ENCODE peak calls at places on chromosome 9, in four cellular contexts. B is uterus, O is brain microvascular endothelial cell, Q is psoas muscle. C is an unnamed sample.

GRCh38 chr9:116959775-116960174 is 272.7 kb downstream of the TRIM32 start:
- DNase-seq in B (no peak), O (no peak), Q (no peak), C (peak; percentile 19)

GRCh38 chr9:120925535-120926396 is 830 bp downstream of the TRAF1 start:
- DNase-seq in B (no peak), O (peak; percentile 92), Q (no peak), C (no peak)

GRCh38 chr9:28050046-28050445 is 476.8 kb upstream of the C9orf72 start:
- DNase-seq in Q (no peak), O (no peak), B (no peak), C (no peak)

GRCh38 chr9:19161257-19162025 is 34.1 kb upstream of the PLIN2 start:
- DNase-seq in Q (no peak), B (peak; percentile 60), O (peak; percentile 91), C (peak; percentile 43)

GRCh38 chr9:93091056-93091452 is 5.0 kb upstream of the CARD19 start:
- DNase-seq in O (no peak), Q (no peak), B (peak; percentile 8), C (no peak)

GRCh38 chr9:87310827-87311564 is 186.7 kb upstream of the DAPK1 start:
- DNase-seq in O (no peak), B (no peak), Q (no peak), C (no peak)

GRCh38 chr9:124779368-124780059 is 2.6 kb downstream of the OLFML2A start:
- DNase-seq in O (peak; percentile 93), Q (peak; percentile 37), B (peak; percentile 59), C (peak; percentile 58)

GRCh38 chr9:114906922-114907571 is 23.3 kb downstream of the TNFSF8 start:
- DNase-seq in B (no peak), Q (no peak), O (no peak), C (peak; percentile 63)

GRCh38 chr9:132584616-132585560 is 2.5 kb downstream of the BARHL1 start:
- DNase-seq in O (no peak), B (no peak), Q (peak; percentile 26), C (no peak)

GRCh38 chr9:27337833-27338526 is 41.0 kb upstream of the EQTN start:
- DNase-seq in B (no peak), O (no peak), Q (no peak), C (no peak)

GRCh38 chr9:114361542-114361941 is 26.2 kb downstream of the AKNA start:
- DNase-seq in O (no peak), Q (no peak), B (no peak), C (no peak)

GRCh38 chr9:13282998-13283397 is 3.5 kb upstream of the MPDZ start:
- DNase-seq in Q (no peak), B (no peak), O (peak; percentile 41), C (no peak)

GRCh38 chr9:36872641-36873040 is 161.4 kb downstream of the PAX5 start:
- DNase-seq in Q (peak; percentile 15), O (no peak), B (no peak), C (no peak)

GRCh38 chr9:88954073-88954472 is 37.2 kb upstream of the S1PR3 start:
- DNase-seq in B (no peak), O (peak; percentile 22), Q (no peak), C (peak; percentile 50)

GRCh38 chr9:117719161-117719560 is 15.0 kb downstream of the TLR4 start:
- DNase-seq in O (no peak), B (no peak), Q (no peak), C (no peak)

GRCh38 chr9:103755441-103755840 is 338.7 kb upstream of the SMC2 start:
- DNase-seq in O (no peak), Q (no peak), B (no peak), C (no peak)

GRCh38 chr9:132631280-132631679 is 38.5 kb downstream of the DDX31 start:
- DNase-seq in B (no peak), Q (no peak), O (peak; percentile 80), C (no peak)

GRCh38 chr9:6984941-6985578 is 227.3 kb downstream of the KDM4C start:
- DNase-seq in B (no peak), Q (no peak), O (no peak), C (no peak)

GRCh38 chr9:91126761-91127420 is 234.8 kb downstream of the AUH start:
- DNase-seq in Q (no peak), B (no peak), O (no peak), C (no peak)

GRCh38 chr9:27471789-27472585 is 52.1 kb upstream of the IFNK start:
- DNase-seq in O (no peak), Q (peak; percentile 62), B (peak; percentile 29), C (no peak)

GRCh38 chr9:81492710-81493447 is 196.5 kb downstream of the TLE1 start:
- DNase-seq in Q (no peak), B (no peak), O (peak; percentile 98), C (no peak)

GRCh38 chr9:121721770-121722169 is 70.3 kb downstream of the DAB2IP start:
- DNase-seq in O (no peak), Q (peak; percentile 70), B (peak; percentile 64), C (no peak)

GRCh38 chr9:84500859-84501258 is 160.3 kb upstream of the SLC28A3 start:
- DNase-seq in Q (no peak), O (no peak), B (no peak), C (no peak)

GRCh38 chr9:94150890-94151660 is 66.8 kb downstream of the PTPDC1 start:
- DNase-seq in O (no peak), B (no peak), Q (no peak), C (no peak)

GRCh38 chr9:135804588-135805421 is 102.5 kb downstream of the CAMSAP1 start:
- DNase-seq in Q (no peak), O (no peak), B (no peak), C (no peak)

GRCh38 chr9:131738293-131738692 is 1.6 kb downstream of the RAPGEF1 start:
- DNase-seq in B (no peak), Q (no peak), O (no peak), C (no peak)

GRCh38 chr9:104931256-104931655 is 3.3 kb upstream of the ABCA1 start:
- DNase-seq in Q (no peak), B (no peak), O (no peak), C (no peak)

GRCh38 chr9:133681658-133682306 is 45.6 kb downstream of the DBH start:
- DNase-seq in O (no peak), Q (peak; percentile 45), B (no peak), C (no peak)

GRCh38 chr9:132722564-132723065 is 52.4 kb downstream of the GTF3C4 start:
- DNase-seq in B (no peak), O (no peak), Q (no peak), C (no peak)

GRCh38 chr9:133701981-133702797 is 36.0 kb downstream of the SARDH start:
- DNase-seq in Q (peak; percentile 57), B (peak; percentile 33), O (no peak), C (peak; percentile 56)

GRCh38 chr9:76882686-76883085 is 23.2 kb downstream of the PRUNE2 start:
- DNase-seq in B (no peak), O (no peak), Q (no peak), C (no peak)

GRCh38 chr9:95481000-95481399 is 35.8 kb downstream of the PTCH1 start:
- DNase-seq in B (no peak), O (no peak), Q (no peak), C (no peak)

GRCh38 chr9:102974530-102974929 is 20.6 kb upstream of the CYLC2 start:
- DNase-seq in Q (no peak), B (no peak), O (peak; percentile 2), C (no peak)

GRCh38 chr9:120711841-120712538 is 2.3 kb downstream of the MEGF9 start:
- DNase-seq in Q (no peak), O (no peak), B (no peak), C (no peak)

GRCh38 chr9:77561321-77562020 is 86.7 kb downstream of the GNA14 start:
- DNase-seq in Q (no peak), B (no peak), O (no peak), C (no peak)

GRCh38 chr9:137457406-137458193 is 1.5 kb downstream of the NSMF start:
- DNase-seq in B (peak; percentile 20), Q (peak; percentile 50), O (no peak), C (no peak)
- H3K4me3 ChIP-seq in B (no peak overlapping the region), Q (peak overlapping the region; percentile 72), O (peak overlapping the region; percentile 61), C (peak overlapping the region; percentile 80)

GRCh38 chr9:111963995-111964394 is 67.4 kb downstream of the UGCG start:
- DNase-seq in B (no peak), Q (no peak), O (no peak), C (no peak)

GRCh38 chr9:111966851-111967250 is 70.2 kb downstream of the UGCG start:
- DNase-seq in B (no peak), Q (peak; percentile 56), O (no peak), C (peak; percentile 41)

GRCh38 chr9:111966324-111966723 is 69.7 kb downstream of the UGCG start:
- DNase-seq in B (no peak), O (no peak), Q (no peak), C (no peak)

GRCh38 chr9:111967621-111968020 is 71.0 kb downstream of the UGCG start:
- DNase-seq in B (no peak), O (no peak), Q (no peak), C (no peak)

GRCh38 chr9:111965566-111966019 is 69.0 kb downstream of the UGCG start:
- DNase-seq in Q (no peak), B (no peak), O (peak; percentile 98), C (no peak)
- H3K27ac ChIP-seq in Q (no peak overlapping the region), B (no peak overlapping the region), O (peak overlapping the region; percentile 91), C (no peak overlapping the region)

DNA sequence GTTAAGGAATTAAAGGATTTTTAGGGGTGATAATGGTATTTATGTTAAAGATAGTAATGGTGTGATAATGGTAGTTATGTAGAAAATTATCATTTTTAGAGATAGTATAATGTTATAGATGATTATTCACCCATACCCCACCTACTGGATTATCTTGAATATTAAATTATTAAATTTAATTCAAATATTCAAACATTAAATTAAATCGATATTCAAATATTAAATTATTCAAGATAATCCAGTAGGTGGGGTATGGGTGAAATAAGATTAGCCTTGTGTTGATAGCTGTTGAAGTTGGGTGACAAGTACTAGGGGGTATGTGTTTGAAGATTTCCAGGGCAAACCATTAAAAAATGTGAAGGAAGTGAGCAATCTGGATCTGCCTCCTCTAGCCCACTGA is 15.6 kb downstream of the FAM219A start:
- DNase-seq in O (no peak), B (no peak), Q (no peak), C (no peak)
- H3K4me3 ChIP-seq in O (no peak overlapping the region), B (no peak overlapping the region), Q (no peak overlapping the region), C (no peak overlapping the region)

DNA sequence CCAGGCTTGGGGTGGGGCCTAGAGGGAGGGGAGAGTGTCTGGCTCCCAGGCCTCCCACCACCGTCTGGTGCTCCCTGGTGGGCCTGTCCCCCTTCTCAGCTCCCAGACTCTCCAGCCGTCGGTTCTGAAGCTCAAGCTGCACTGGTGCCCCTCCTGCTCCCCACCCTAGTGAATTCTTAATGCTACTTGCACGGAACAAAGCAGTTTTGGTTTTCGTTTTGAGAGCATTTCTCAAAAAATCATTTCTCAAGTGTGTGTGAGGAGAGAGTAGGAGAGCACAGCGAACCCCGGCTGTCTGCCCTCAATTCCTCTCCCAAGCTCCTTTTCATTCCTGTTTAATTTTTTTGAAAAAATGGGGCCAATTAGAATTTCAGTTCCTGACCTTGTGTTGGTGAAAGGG is 6.7 kb upstream of the IER5L start:
- DNase-seq in B (no peak), Q (no peak), O (no peak), C (no peak)
- H3K27ac ChIP-seq in B (peak overlapping the region; percentile 41), Q (no peak overlapping the region), O (no peak overlapping the region), C (no peak overlapping the region)

C was measured in A673.